ENCODE peak calls at places on chromosomes 1 and 21, in five cellular contexts. One of them, this sample, is unnamed.

GRCh38 chr1:109897244-109897955 is 13.2 kb upstream of the CSF1 start:
- DNase-seq in CD4-positive, alpha-beta T cell: no peak
- DNase-seq in B cell: no peak
- DNase-seq in AG08395: no peak
- DNase-seq in foreskin fibroblast: no peak
- DNase-seq in this sample: no peak

GRCh38 chr1:183730107-183730724 is 74.7 kb upstream of the RGL1 start:
- DNase-seq in CD4-positive, alpha-beta T cell: no peak
- DNase-seq in B cell: no peak
- DNase-seq in AG08395: no peak
- DNase-seq in foreskin fibroblast: no peak
- DNase-seq in this sample: no peak

GRCh38 chr1:231776006-231776707 is 149.6 kb downstream of the DISC1 start:
- DNase-seq in CD4-positive, alpha-beta T cell: no peak
- DNase-seq in B cell: no peak
- DNase-seq in AG08395: peak; percentile 90
- DNase-seq in foreskin fibroblast: peak; percentile 69
- DNase-seq in this sample: peak; percentile 79

GRCh38 chr21:33231526-33231925 is 1.8 kb downstream of the IFNAR2 start:
- DNase-seq in CD4-positive, alpha-beta T cell: peak; percentile 23
- DNase-seq in B cell: no peak
- DNase-seq in AG08395: no peak
- DNase-seq in foreskin fibroblast: no peak
- DNase-seq in this sample: no peak

GRCh38 chr1:224737353-224737727 is 121.2 kb downstream of the CNIH3 start:
- DNase-seq in CD4-positive, alpha-beta T cell: no peak
- DNase-seq in B cell: no peak
- DNase-seq in AG08395: no peak
- DNase-seq in foreskin fibroblast: no peak
- DNase-seq in this sample: no peak

GRCh38 chr1:17335821-17336718 is 28.1 kb downstream of the PADI4 start:
- DNase-seq in CD4-positive, alpha-beta T cell: peak; percentile 42
- DNase-seq in B cell: peak; percentile 69
- DNase-seq in AG08395: peak; percentile 62
- DNase-seq in foreskin fibroblast: peak; percentile 36
- DNase-seq in this sample: peak; percentile 46

GRCh38 chr1:193338194-193338593 is 151.8 kb upstream of the B3GALT2 start:
- DNase-seq in CD4-positive, alpha-beta T cell: no peak
- DNase-seq in B cell: no peak
- DNase-seq in AG08395: peak; percentile 30
- DNase-seq in foreskin fibroblast: no peak
- DNase-seq in this sample: no peak

GRCh38 chr1:41192456-41193188 is 49.5 kb downstream of the SCMH1 start:
- DNase-seq in CD4-positive, alpha-beta T cell: no peak
- DNase-seq in B cell: no peak
- DNase-seq in AG08395: no peak
- DNase-seq in foreskin fibroblast: no peak
- DNase-seq in this sample: no peak

GRCh38 chr1:44985747-44986359 is 542 bp downstream of the EIF2B3 start:
- DNase-seq in CD4-positive, alpha-beta T cell: no peak
- DNase-seq in B cell: no peak
- DNase-seq in AG08395: no peak
- DNase-seq in foreskin fibroblast: no peak
- DNase-seq in this sample: no peak

GRCh38 chr1:155859881-155860841 is 794 bp downstream of the SYT11 start:
- DNase-seq in CD4-positive, alpha-beta T cell: peak; percentile 16
- DNase-seq in B cell: no peak
- DNase-seq in AG08395: peak; percentile 77
- DNase-seq in foreskin fibroblast: peak; percentile 81
- DNase-seq in this sample: peak; percentile 38

GRCh38 chr1:241482761-241483250 is 36.7 kb downstream of the FH start:
- DNase-seq in CD4-positive, alpha-beta T cell: no peak
- DNase-seq in B cell: no peak
- DNase-seq in AG08395: peak; percentile 81
- DNase-seq in foreskin fibroblast: peak; percentile 78
- DNase-seq in this sample: peak; percentile 70

GRCh38 chr1:68112835-68113243 is 62.4 kb upstream of the DIRAS3 start:
- DNase-seq in CD4-positive, alpha-beta T cell: no peak
- DNase-seq in B cell: peak; percentile 23
- DNase-seq in AG08395: peak; percentile 68
- DNase-seq in foreskin fibroblast: peak; percentile 85
- DNase-seq in this sample: peak; percentile 69

GRCh38 chr1:202247837-202248795 is 54.5 kb downstream of the LGR6 start:
- DNase-seq in CD4-positive, alpha-beta T cell: no peak
- DNase-seq in B cell: no peak
- DNase-seq in AG08395: no peak
- DNase-seq in foreskin fibroblast: no peak
- DNase-seq in this sample: no peak

GRCh38 chr1:108089482-108089881 is 110.7 kb downstream of the SLC25A24 start:
- DNase-seq in CD4-positive, alpha-beta T cell: no peak
- DNase-seq in B cell: no peak
- DNase-seq in AG08395: peak; percentile 55
- DNase-seq in foreskin fibroblast: peak; percentile 11
- DNase-seq in this sample: no peak

GRCh38 chr1:159554681-159555080 is 18.9 kb upstream of the OR10J5 start:
- DNase-seq in CD4-positive, alpha-beta T cell: no peak
- DNase-seq in B cell: no peak
- DNase-seq in AG08395: no peak
- DNase-seq in foreskin fibroblast: no peak
- DNase-seq in this sample: no peak

GRCh38 chr21:29378814-29379213 is 80.1 kb downstream of the BACH1 start:
- DNase-seq in CD4-positive, alpha-beta T cell: no peak
- DNase-seq in B cell: no peak
- DNase-seq in AG08395: no peak
- DNase-seq in foreskin fibroblast: no peak
- DNase-seq in this sample: no peak

GRCh38 chr1:54016343-54017282 is 1.4 kb downstream of the LDLRAD1 start:
- DNase-seq in CD4-positive, alpha-beta T cell: no peak
- DNase-seq in B cell: no peak
- DNase-seq in AG08395: peak; percentile 61
- DNase-seq in foreskin fibroblast: peak; percentile 66
- DNase-seq in this sample: peak; percentile 8

GRCh38 chr1:166884040-166884642 is 8.1 kb upstream of the TADA1 start:
- DNase-seq in CD4-positive, alpha-beta T cell: no peak
- DNase-seq in B cell: peak; percentile 45
- DNase-seq in AG08395: peak; percentile 54
- DNase-seq in foreskin fibroblast: no peak
- DNase-seq in this sample: no peak

GRCh38 chr1:187648091-187648490 is 819.3 kb downstream of the PLA2G4A start:
- DNase-seq in CD4-positive, alpha-beta T cell: no peak
- DNase-seq in B cell: no peak
- DNase-seq in AG08395: no peak
- DNase-seq in foreskin fibroblast: no peak
- DNase-seq in this sample: no peak

GRCh38 chr21:35108887-35109286 is 59.8 kb upstream of the RUNX1 start:
- DNase-seq in CD4-positive, alpha-beta T cell: no peak
- DNase-seq in B cell: no peak
- DNase-seq in AG08395: no peak
- DNase-seq in foreskin fibroblast: no peak
- DNase-seq in this sample: no peak

GRCh38 chr1:57443004-57443403 is 19.1 kb upstream of the DAB1 start:
- DNase-seq in CD4-positive, alpha-beta T cell: no peak
- DNase-seq in B cell: no peak
- DNase-seq in AG08395: no peak
- DNase-seq in foreskin fibroblast: no peak
- DNase-seq in this sample: no peak

GRCh38 chr1:34858901-34859441 is 578 bp downstream of the SMIM12 start:
- DNase-seq in CD4-positive, alpha-beta T cell: peak; percentile 13
- DNase-seq in B cell: no peak
- DNase-seq in AG08395: peak; percentile 60
- DNase-seq in foreskin fibroblast: peak; percentile 32
- DNase-seq in this sample: no peak

GRCh38 chr21:32520885-32521735 is 64.2 kb downstream of the TCP10L start:
- DNase-seq in CD4-positive, alpha-beta T cell: no peak
- DNase-seq in B cell: no peak
- DNase-seq in AG08395: peak; percentile 84
- DNase-seq in foreskin fibroblast: peak; percentile 83
- DNase-seq in this sample: peak; percentile 91

GRCh38 chr1:32204943-32205361 is 519 bp upstream of the IQCC start:
- DNase-seq in CD4-positive, alpha-beta T cell: no peak
- DNase-seq in B cell: no peak
- DNase-seq in AG08395: no peak
- DNase-seq in foreskin fibroblast: no peak
- DNase-seq in this sample: no peak

This sample was measured in GM04504.